ENCODE peak calls at places on chromosomes 5 and 9, in ten cellular contexts. One of them, this sample, is unnamed.

GRCh38 chr9:106755727-106756126 is 107.2 kb upstream of the ZNF462 start:
- DNase-seq in fibroblast of the aortic adventitia: no peak
- DNase-seq in NCI-H69: peak
- DNase-seq in T1000: no peak
- DNase-seq in epithelial cell of prostate: no peak
- DNase-seq in HTR-8/SVneo: no peak
- DNase-seq in A549: no peak
- DNase-seq in NCI-H1092 treated with DMSO at 0.1 percent for 48 hours: peak
- DNase-seq in mesenteric fat pad: no peak
- DNase-seq in Right ventricle myocardium superior: no peak
- DNase-seq in this sample: no peak

GRCh38 chr5:83066548-83067110 is 10.6 kb downstream of the TMEM167A start:
- DNase-seq in fibroblast of the aortic adventitia: no peak
- DNase-seq in NCI-H69: no peak
- DNase-seq in T1000: no peak
- DNase-seq in epithelial cell of prostate: no peak
- DNase-seq in HTR-8/SVneo: no peak
- DNase-seq in A549: no peak
- DNase-seq in NCI-H1092 treated with DMSO at 0.1 percent for 48 hours: no peak
- DNase-seq in mesenteric fat pad: no peak
- DNase-seq in Right ventricle myocardium superior: no peak
- DNase-seq in this sample: no peak

GRCh38 chr9:98502976-98503325 is 205.8 kb downstream of the GABBR2 start:
- DNase-seq in fibroblast of the aortic adventitia: peak
- DNase-seq in NCI-H69: peak
- DNase-seq in T1000: no peak
- DNase-seq in epithelial cell of prostate: no peak
- DNase-seq in HTR-8/SVneo: no peak
- DNase-seq in A549: no peak
- DNase-seq in NCI-H1092 treated with DMSO at 0.1 percent for 48 hours: no peak
- DNase-seq in mesenteric fat pad: no peak
- DNase-seq in Right ventricle myocardium superior: peak
- DNase-seq in this sample: no peak

GRCh38 chr5:90641528-90641927 is 82.9 kb downstream of the ADGRV1 start:
- DNase-seq in fibroblast of the aortic adventitia: no peak
- DNase-seq in NCI-H69: no peak
- DNase-seq in T1000: no peak
- DNase-seq in epithelial cell of prostate: no peak
- DNase-seq in HTR-8/SVneo: no peak
- DNase-seq in A549: no peak
- DNase-seq in NCI-H1092 treated with DMSO at 0.1 percent for 48 hours: no peak
- DNase-seq in mesenteric fat pad: no peak
- DNase-seq in Right ventricle myocardium superior: no peak
- DNase-seq in this sample: no peak

GRCh38 chr5:165783024-165783423 is 2277.6 kb downstream of the MAT2B start:
- DNase-seq in fibroblast of the aortic adventitia: no peak
- DNase-seq in NCI-H69: no peak
- DNase-seq in T1000: peak
- DNase-seq in epithelial cell of prostate: no peak
- DNase-seq in HTR-8/SVneo: no peak
- DNase-seq in A549: no peak
- DNase-seq in NCI-H1092 treated with DMSO at 0.1 percent for 48 hours: no peak
- DNase-seq in mesenteric fat pad: no peak
- DNase-seq in Right ventricle myocardium superior: no peak
- DNase-seq in this sample: no peak

GRCh38 chr9:5459289-5459829 is 9.0 kb downstream of the CD274 start:
- DNase-seq in fibroblast of the aortic adventitia: no peak
- DNase-seq in NCI-H69: no peak
- DNase-seq in T1000: no peak
- DNase-seq in epithelial cell of prostate: no peak
- DNase-seq in HTR-8/SVneo: no peak
- DNase-seq in A549: no peak
- DNase-seq in NCI-H1092 treated with DMSO at 0.1 percent for 48 hours: no peak
- DNase-seq in mesenteric fat pad: no peak
- DNase-seq in Right ventricle myocardium superior: no peak
- DNase-seq in this sample: peak

GRCh38 chr5:44774279-44774880 is 34.4 kb upstream of the MRPS30 start:
- DNase-seq in fibroblast of the aortic adventitia: peak
- DNase-seq in NCI-H69: peak
- DNase-seq in T1000: no peak
- DNase-seq in epithelial cell of prostate: no peak
- DNase-seq in HTR-8/SVneo: peak
- DNase-seq in A549: peak
- DNase-seq in NCI-H1092 treated with DMSO at 0.1 percent for 48 hours: peak
- DNase-seq in mesenteric fat pad: no peak
- DNase-seq in Right ventricle myocardium superior: no peak
- DNase-seq in this sample: peak

GRCh38 chr9:75152416-75152815 is 64.1 kb downstream of the OSTF1 start:
- DNase-seq in fibroblast of the aortic adventitia: no peak
- DNase-seq in NCI-H69: no peak
- DNase-seq in T1000: no peak
- DNase-seq in epithelial cell of prostate: no peak
- DNase-seq in HTR-8/SVneo: no peak
- DNase-seq in A549: no peak
- DNase-seq in NCI-H1092 treated with DMSO at 0.1 percent for 48 hours: no peak
- DNase-seq in mesenteric fat pad: no peak
- DNase-seq in Right ventricle myocardium superior: no peak
- DNase-seq in this sample: no peak

GRCh38 chr5:14178671-14179211 is 35.6 kb downstream of the TRIO start:
- DNase-seq in fibroblast of the aortic adventitia: peak
- DNase-seq in NCI-H69: peak
- DNase-seq in T1000: peak
- DNase-seq in epithelial cell of prostate: no peak
- DNase-seq in HTR-8/SVneo: peak
- DNase-seq in A549: no peak
- DNase-seq in NCI-H1092 treated with DMSO at 0.1 percent for 48 hours: no peak
- DNase-seq in mesenteric fat pad: no peak
- DNase-seq in Right ventricle myocardium superior: no peak
- DNase-seq in this sample: no peak

GRCh38 chr5:107476783-107477182 is 194.0 kb downstream of the EFNA5 start:
- DNase-seq in fibroblast of the aortic adventitia: peak
- DNase-seq in NCI-H69: peak
- DNase-seq in T1000: no peak
- DNase-seq in epithelial cell of prostate: no peak
- DNase-seq in HTR-8/SVneo: no peak
- DNase-seq in A549: no peak
- DNase-seq in NCI-H1092 treated with DMSO at 0.1 percent for 48 hours: no peak
- DNase-seq in mesenteric fat pad: no peak
- DNase-seq in Right ventricle myocardium superior: no peak
- DNase-seq in this sample: peak

GRCh38 chr9:112051812-112052211 is 123.3 kb downstream of the SUSD1 start:
- DNase-seq in fibroblast of the aortic adventitia: peak
- DNase-seq in NCI-H69: no peak
- DNase-seq in T1000: no peak
- DNase-seq in epithelial cell of prostate: no peak
- DNase-seq in HTR-8/SVneo: no peak
- DNase-seq in A549: no peak
- DNase-seq in NCI-H1092 treated with DMSO at 0.1 percent for 48 hours: no peak
- DNase-seq in mesenteric fat pad: no peak
- DNase-seq in Right ventricle myocardium superior: no peak
- DNase-seq in this sample: no peak

GRCh38 chr5:4730279-4730678 is 409.9 kb upstream of the ADAMTS16 start:
- DNase-seq in fibroblast of the aortic adventitia: no peak
- DNase-seq in NCI-H69: no peak
- DNase-seq in T1000: no peak
- DNase-seq in epithelial cell of prostate: no peak
- DNase-seq in HTR-8/SVneo: no peak
- DNase-seq in A549: no peak
- DNase-seq in NCI-H1092 treated with DMSO at 0.1 percent for 48 hours: no peak
- DNase-seq in mesenteric fat pad: no peak
- DNase-seq in Right ventricle myocardium superior: no peak
- DNase-seq in this sample: no peak

GRCh38 chr5:62496152-62496551 is 82.5 kb upstream of the LRRC70 start:
- DNase-seq in fibroblast of the aortic adventitia: no peak
- DNase-seq in NCI-H69: no peak
- DNase-seq in T1000: no peak
- DNase-seq in epithelial cell of prostate: no peak
- DNase-seq in HTR-8/SVneo: no peak
- DNase-seq in A549: no peak
- DNase-seq in NCI-H1092 treated with DMSO at 0.1 percent for 48 hours: no peak
- DNase-seq in mesenteric fat pad: no peak
- DNase-seq in Right ventricle myocardium superior: no peak
- DNase-seq in this sample: no peak

GRCh38 chr9:95089916-95090791 is 227.4 kb downstream of the FANCC start:
- DNase-seq in fibroblast of the aortic adventitia: no peak
- DNase-seq in NCI-H69: peak
- DNase-seq in T1000: no peak
- DNase-seq in epithelial cell of prostate: no peak
- DNase-seq in HTR-8/SVneo: no peak
- DNase-seq in A549: no peak
- DNase-seq in NCI-H1092 treated with DMSO at 0.1 percent for 48 hours: no peak
- DNase-seq in mesenteric fat pad: no peak
- DNase-seq in Right ventricle myocardium superior: peak
- DNase-seq in this sample: no peak

GRCh38 chr5:109688999-109689739 is 558 bp upstream of the MAN2A1 start:
- DNase-seq in fibroblast of the aortic adventitia: peak
- DNase-seq in NCI-H69: peak
- DNase-seq in T1000: peak
- DNase-seq in epithelial cell of prostate: peak
- DNase-seq in HTR-8/SVneo: peak
- DNase-seq in A549: peak
- DNase-seq in NCI-H1092 treated with DMSO at 0.1 percent for 48 hours: peak
- DNase-seq in mesenteric fat pad: peak
- DNase-seq in Right ventricle myocardium superior: peak
- DNase-seq in this sample: peak

GRCh38 chr9:111974092-111974681 is 77.6 kb downstream of the UGCG start:
- DNase-seq in fibroblast of the aortic adventitia: peak
- DNase-seq in NCI-H69: peak
- DNase-seq in T1000: no peak
- DNase-seq in epithelial cell of prostate: no peak
- DNase-seq in HTR-8/SVneo: no peak
- DNase-seq in A549: no peak
- DNase-seq in NCI-H1092 treated with DMSO at 0.1 percent for 48 hours: peak
- DNase-seq in mesenteric fat pad: no peak
- DNase-seq in Right ventricle myocardium superior: no peak
- DNase-seq in this sample: no peak

GRCh38 chr5:164934561-164934960 is 1429.1 kb downstream of the MAT2B start:
- DNase-seq in fibroblast of the aortic adventitia: peak
- DNase-seq in NCI-H69: no peak
- DNase-seq in T1000: no peak
- DNase-seq in epithelial cell of prostate: no peak
- DNase-seq in HTR-8/SVneo: no peak
- DNase-seq in A549: no peak
- DNase-seq in NCI-H1092 treated with DMSO at 0.1 percent for 48 hours: no peak
- DNase-seq in mesenteric fat pad: no peak
- DNase-seq in Right ventricle myocardium superior: no peak
- DNase-seq in this sample: no peak

GRCh38 chr5:150542933-150543445 is 35.1 kb downstream of the NDST1 start:
- DNase-seq in fibroblast of the aortic adventitia: no peak
- DNase-seq in NCI-H69: no peak
- DNase-seq in T1000: no peak
- DNase-seq in epithelial cell of prostate: no peak
- DNase-seq in HTR-8/SVneo: no peak
- DNase-seq in A549: no peak
- DNase-seq in NCI-H1092 treated with DMSO at 0.1 percent for 48 hours: no peak
- DNase-seq in mesenteric fat pad: no peak
- DNase-seq in Right ventricle myocardium superior: peak
- DNase-seq in this sample: peak

GRCh38 chr5:55159763-55160492 is at the start of gene GPX8:
- DNase-seq in fibroblast of the aortic adventitia: peak
- DNase-seq in NCI-H69: peak
- DNase-seq in T1000: peak
- DNase-seq in epithelial cell of prostate: peak
- DNase-seq in HTR-8/SVneo: peak
- DNase-seq in A549: peak
- DNase-seq in NCI-H1092 treated with DMSO at 0.1 percent for 48 hours: peak
- DNase-seq in mesenteric fat pad: no peak
- DNase-seq in Right ventricle myocardium superior: no peak
- DNase-seq in this sample: peak

GRCh38 chr9:92064711-92065110 is 50.5 kb downstream of the SPTLC1 start:
- DNase-seq in fibroblast of the aortic adventitia: peak
- DNase-seq in NCI-H69: no peak
- DNase-seq in T1000: no peak
- DNase-seq in epithelial cell of prostate: no peak
- DNase-seq in HTR-8/SVneo: no peak
- DNase-seq in A549: no peak
- DNase-seq in NCI-H1092 treated with DMSO at 0.1 percent for 48 hours: no peak
- DNase-seq in mesenteric fat pad: no peak
- DNase-seq in Right ventricle myocardium superior: no peak
- DNase-seq in this sample: no peak

GRCh38 chr9:99859395-99859980 is 37.8 kb downstream of the NR4A3 start:
- DNase-seq in fibroblast of the aortic adventitia: peak
- DNase-seq in NCI-H69: peak
- DNase-seq in T1000: no peak
- DNase-seq in epithelial cell of prostate: no peak
- DNase-seq in HTR-8/SVneo: no peak
- DNase-seq in A549: no peak
- DNase-seq in NCI-H1092 treated with DMSO at 0.1 percent for 48 hours: peak
- DNase-seq in mesenteric fat pad: no peak
- DNase-seq in Right ventricle myocardium superior: no peak
- DNase-seq in this sample: peak

GRCh38 chr9:79371948-79372555 is 199.7 kb upstream of the TLE4 start:
- DNase-seq in fibroblast of the aortic adventitia: no peak
- DNase-seq in NCI-H69: no peak
- DNase-seq in T1000: no peak
- DNase-seq in epithelial cell of prostate: no peak
- DNase-seq in HTR-8/SVneo: no peak
- DNase-seq in A549: no peak
- DNase-seq in NCI-H1092 treated with DMSO at 0.1 percent for 48 hours: no peak
- DNase-seq in mesenteric fat pad: no peak
- DNase-seq in Right ventricle myocardium superior: no peak
- DNase-seq in this sample: no peak